ENCODE peak calls at places on chromosome 20, in seven cellular contexts. L, K, X, E, O, I and U are unnamed samples.

GRCh38 chr20:59676877-59677140 is 72.5 kb downstream of the PHACTR3 start:
- DNase-seq in L (no peak), K (no peak), X (no peak), E (no peak), O (no peak), I (no peak), U (no peak)

GRCh38 chr20:33387177-33387576 is 14.1 kb downstream of the CDK5RAP1 start:
- DNase-seq in L (no peak), K (no peak), X (no peak), E (no peak), O (no peak), I (peak; percentile 28), U (no peak)

GRCh38 chr20:59866338-59866737 is 67.1 kb downstream of the SYCP2 start:
- DNase-seq in L (no peak), K (no peak), X (no peak), E (no peak), O (no peak), I (no peak), U (no peak)

GRCh38 chr20:52305029-52305645 is 113.6 kb upstream of the ZFP64 start:
- DNase-seq in L (no peak), K (no peak), X (no peak), E (no peak), O (no peak), I (no peak), U (no peak)

GRCh38 chr20:10367921-10368701 is 65.9 kb downstream of the MKKS start:
- DNase-seq in L (no peak), K (no peak), X (no peak), E (no peak), O (no peak), I (no peak), U (no peak)

GRCh38 chr20:24470031-24470781 is 777 bp downstream of the SYNDIG1 start:
- DNase-seq in L (no peak), K (no peak), X (no peak), E (peak; percentile 56), O (no peak), I (no peak), U (no peak)

GRCh38 chr20:19317240-19318069 is 105.0 kb downstream of the SLC24A3 start:
- DNase-seq in L (no peak), K (no peak), X (no peak), E (no peak), O (no peak), I (no peak), U (no peak)

GRCh38 chr20:17790308-17790707 is 90.5 kb downstream of the BANF2 start:
- DNase-seq in L (no peak), K (no peak), X (no peak), E (no peak), O (no peak), I (peak; percentile 4), U (no peak)

GRCh38 chr20:59043698-59044097 is 1.1 kb upstream of the PRELID3B start:
- DNase-seq in L (no peak), K (no peak), X (no peak), E (no peak), O (no peak), I (no peak), U (no peak)

GRCh38 chr20:5969348-5969935 is 19.0 kb downstream of the MCM8 start:
- DNase-seq in L (no peak), K (peak; percentile 79), X (no peak), E (no peak), O (no peak), I (no peak), U (no peak)

GRCh38 chr20:50107086-50107645 is 5.8 kb downstream of the UBE2V1 start:
- DNase-seq in L (no peak), K (no peak), X (no peak), E (no peak), O (no peak), I (no peak), U (no peak)

GRCh38 chr20:37741560-37741959 is 47.7 kb downstream of the CTNNBL1 start:
- DNase-seq in L (no peak), K (no peak), X (no peak), E (no peak), O (no peak), I (peak; percentile 12), U (no peak)

GRCh38 chr20:61942526-61942925 is 123.2 kb downstream of the TAF4 start:
- DNase-seq in L (no peak), K (peak; percentile 6), X (no peak), E (peak; percentile 14), O (no peak), I (no peak), U (no peak)

GRCh38 chr20:44643154-44643519 is 8.4 kb downstream of the ADA start:
- DNase-seq in L (no peak), K (no peak), X (no peak), E (no peak), O (no peak), I (no peak), U (no peak)

GRCh38 chr20:44643596-44644383 is 7.7 kb downstream of the ADA start:
- DNase-seq in L (peak; percentile 86), K (peak; percentile 23), X (peak; percentile 44), E (no peak), O (no peak), I (peak; percentile 80), U (no peak)

GRCh38 chr20:44641305-44641704 is 10.2 kb downstream of the ADA start:
- DNase-seq in L (no peak), K (no peak), X (no peak), E (no peak), O (no peak), I (no peak), U (no peak)

GRCh38 chr20:44640522-44640921 is 11.0 kb downstream of the ADA start:
- DNase-seq in L (no peak), K (no peak), X (no peak), E (no peak), O (no peak), I (no peak), U (no peak)

DNA sequence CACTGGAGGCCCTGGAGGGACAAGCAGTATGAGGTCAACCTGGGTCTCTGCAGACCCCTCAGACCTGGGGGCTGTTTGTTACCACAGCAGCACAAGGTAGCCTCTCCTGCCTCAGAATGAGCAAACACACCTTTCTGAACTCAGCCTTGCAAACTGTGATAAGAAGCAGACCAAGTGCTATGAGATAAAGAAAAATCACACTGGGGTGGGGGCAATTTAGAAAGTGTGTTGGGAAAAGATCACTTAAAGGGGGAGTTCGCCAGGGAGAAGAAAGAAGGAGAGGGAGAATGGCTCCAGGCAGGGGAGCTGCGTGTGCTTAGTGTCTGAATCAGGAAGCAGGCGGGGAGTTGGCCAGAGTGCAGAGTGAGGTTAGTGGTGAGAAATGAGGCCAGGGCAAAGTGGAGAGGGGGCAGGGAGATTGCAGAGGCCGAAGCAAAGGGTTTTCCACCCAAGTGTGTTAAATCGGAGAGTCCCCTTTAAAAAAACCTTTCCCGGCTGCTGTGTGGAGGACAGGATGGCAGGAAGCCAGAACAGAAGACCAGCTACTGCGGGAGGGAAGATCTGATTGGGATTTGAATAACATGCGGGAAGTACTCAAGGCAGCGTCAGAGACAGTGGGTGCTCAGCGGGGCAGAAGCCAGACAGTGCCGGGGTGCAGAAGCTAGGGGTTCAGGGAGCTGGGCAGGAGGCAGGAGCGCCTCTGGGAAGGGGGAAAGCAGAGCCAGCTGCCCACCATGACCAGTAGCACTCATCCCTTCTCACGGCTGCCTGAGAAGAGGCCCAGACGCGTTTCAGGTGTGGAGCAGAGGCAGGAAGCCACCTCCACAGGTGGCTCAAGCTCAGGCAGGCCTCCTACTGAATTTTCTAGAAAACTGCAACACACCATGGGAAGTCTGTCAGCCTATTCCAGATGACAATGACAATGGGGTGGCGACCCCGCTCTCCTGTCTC is 9.0 kb downstream of the ADA start:
- DNase-seq in L (peak; percentile 80), K (peak; percentile 45), X (no peak), E (peak; percentile 60), O (no peak), I (peak; percentile 82), U (no peak)
- H3K4me1 ChIP-seq in L (no peaks in the 10 kb centered on the region), K (no peaks in the 10 kb centered on the region), X (no peaks in the 10 kb centered on the region), E (peaks cover 3% of the 10 kb centered on the region), O (peaks cover 5% of the 10 kb centered on the region), I (peaks cover 28% of the 10 kb centered on the region), U (peaks cover 30% of the 10 kb centered on the region)

DNA sequence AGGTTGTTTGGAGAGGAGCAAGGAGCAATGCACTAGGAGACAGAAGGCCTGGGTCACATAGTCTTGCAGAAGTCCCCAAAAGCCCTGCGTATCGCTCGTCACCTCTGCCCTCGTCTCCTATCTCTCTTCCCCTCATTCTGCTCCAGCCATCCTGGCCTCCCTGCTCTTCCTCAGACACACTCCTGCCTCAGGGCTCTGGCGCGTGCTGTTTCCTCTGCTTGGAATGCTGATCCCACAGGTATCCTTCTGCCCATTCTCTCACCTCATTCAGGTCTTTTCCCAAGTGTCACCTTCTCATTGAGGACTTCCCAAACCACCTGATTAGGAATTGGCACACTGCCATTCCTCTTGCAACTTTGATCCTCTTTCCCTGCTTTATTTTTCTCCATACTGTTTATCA is 9.0 kb upstream of the SLC2A10 start:
- DNase-seq in L (no peak), K (no peak), X (no peak), E (no peak), O (no peak), I (no peak), U (no peak)
- H3K9me3 ChIP-seq in L (peaks cover 4% of the 10 kb centered on the region), K (no peaks in the 10 kb centered on the region), X (no peaks in the 10 kb centered on the region), E (no peaks in the 10 kb centered on the region), O (no peaks in the 10 kb centered on the region), I (no peaks in the 10 kb centered on the region), U (no peaks in the 10 kb centered on the region)

DNA sequence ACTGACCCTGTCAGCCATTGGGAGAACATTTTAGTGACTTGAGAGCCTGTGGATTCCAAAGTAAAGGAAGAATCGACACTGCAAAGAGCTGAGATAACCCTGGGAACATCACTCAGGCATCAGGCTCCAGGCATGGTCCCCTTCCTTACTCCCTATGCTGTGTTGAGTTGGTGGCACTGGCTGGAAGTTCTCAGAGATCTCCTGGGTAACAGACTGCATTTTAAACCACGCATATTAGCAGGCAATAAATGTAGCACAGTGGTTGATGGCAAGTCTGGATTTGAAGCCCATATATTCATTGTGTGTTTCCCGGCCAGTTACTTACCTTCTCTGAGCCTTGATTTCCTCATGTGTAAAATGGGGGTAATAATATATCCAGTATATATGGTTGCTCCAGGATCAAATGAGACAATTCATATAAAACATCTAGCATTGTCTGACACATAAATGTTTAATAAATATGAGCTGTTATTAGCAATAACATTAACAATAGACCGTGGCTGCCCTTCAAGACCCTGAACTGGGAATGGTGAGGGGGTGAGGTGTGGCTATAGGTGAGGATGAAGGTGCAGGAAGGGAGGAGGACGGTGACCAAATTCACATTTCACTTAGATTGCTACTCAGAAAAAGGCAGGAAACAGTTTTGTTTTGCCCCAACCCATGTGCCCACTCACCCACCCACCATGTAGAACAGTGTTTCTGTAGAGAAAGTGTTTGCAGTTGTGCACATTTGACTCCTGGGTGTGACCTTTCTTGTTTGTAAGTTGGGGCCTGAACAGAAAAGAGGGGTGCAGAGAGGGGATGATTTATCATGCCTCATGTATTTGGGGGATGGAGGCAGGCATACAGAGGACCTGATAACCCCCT is 2.1 kb downstream of the PLCG1 start:
- DNase-seq in L (no peak), K (no peak), X (no peak), E (no peak), O (no peak), I (no peak), U (no peak)
- H3K4me1 ChIP-seq in L (no peaks in the 10 kb centered on the region), K (peaks cover 4% of the 10 kb centered on the region), X (no peaks in the 10 kb centered on the region), E (peaks cover 22% of the 10 kb centered on the region), O (peaks cover 9% of the 10 kb centered on the region), I (peaks cover 22% of the 10 kb centered on the region), U (peaks cover 59% of the 10 kb centered on the region)

GRCh38 chr20:56257604-56258003 is 9.1 kb downstream of the MC3R start:
- DNase-seq in L (no peak), K (no peak), X (no peak), E (no peak), O (no peak), I (no peak), U (no peak)

DNA sequence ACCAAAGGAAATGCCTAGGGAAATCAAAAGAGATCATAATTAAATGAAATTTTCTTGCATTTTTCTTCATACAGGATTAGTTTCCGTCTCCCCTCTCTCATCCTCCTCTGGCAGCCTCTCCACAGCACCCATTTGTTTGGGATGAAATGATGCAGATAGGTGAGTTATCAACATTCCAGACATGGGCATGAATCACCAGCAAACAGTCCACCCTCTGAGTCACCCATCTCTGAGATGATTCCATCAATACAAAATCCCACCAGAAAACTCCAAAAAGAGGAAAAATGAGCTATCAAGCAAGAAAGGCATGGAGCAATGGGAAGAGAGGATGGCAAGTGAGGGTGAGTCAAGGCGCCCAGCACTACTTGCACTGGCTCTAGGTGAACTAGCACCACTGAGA is 11.4 kb downstream of the MC3R start:
- DNase-seq in L (no peak), K (no peak), X (no peak), E (no peak), O (no peak), I (no peak), U (no peak)
- H3K9me3 ChIP-seq in L (no peaks in the 10 kb centered on the region), K (no peaks in the 10 kb centered on the region), X (no peaks in the 10 kb centered on the region), E (no peaks in the 10 kb centered on the region), O (no peaks in the 10 kb centered on the region), I (no peaks in the 10 kb centered on the region), U (no peaks in the 10 kb centered on the region)